ENCODE peak calls at places on chromosome 16, in five cellular contexts. One of them, this sample, is unnamed.

GRCh38 chr16:4402439-4403132 is 13.8 kb downstream of the CORO7 start:
- DNase-seq in tibial artery: no peak
- DNase-seq in GM10248: peak
- DNase-seq in mammary epithelial cell: peak
- DNase-seq in cardiac muscle cell: peak
- DNase-seq in this sample: peak

GRCh38 chr16:5504028-5504758 is 406.6 kb upstream of the EEF2KMT start:
- DNase-seq in GM10248: no peak
- DNase-seq in mammary epithelial cell: no peak
- DNase-seq in cardiac muscle cell: no peak
- DNase-seq in tibial artery: no peak
- DNase-seq in this sample: no peak

GRCh38 chr16:53743149-53743566 is 39.2 kb downstream of the FTO start:
- DNase-seq in tibial artery: no peak
- DNase-seq in cardiac muscle cell: no peak
- DNase-seq in GM10248: no peak
- DNase-seq in mammary epithelial cell: peak
- DNase-seq in this sample: no peak

GRCh38 chr16:71467810-71468209 is 5.8 kb upstream of the ZNF23 start:
- DNase-seq in cardiac muscle cell: peak
- DNase-seq in tibial artery: no peak
- DNase-seq in GM10248: peak
- DNase-seq in mammary epithelial cell: peak
- DNase-seq in this sample: no peak

GRCh38 chr16:87539113-87539512 is 46.3 kb upstream of the ZCCHC14 start:
- DNase-seq in tibial artery: no peak
- DNase-seq in mammary epithelial cell: no peak
- DNase-seq in GM10248: no peak
- DNase-seq in cardiac muscle cell: no peak
- DNase-seq in this sample: no peak

GRCh38 chr16:648071-648785 is 937 bp upstream of the WDR90 start:
- DNase-seq in cardiac muscle cell: peak
- DNase-seq in mammary epithelial cell: peak
- DNase-seq in tibial artery: no peak
- DNase-seq in GM10248: peak
- DNase-seq in this sample: no peak

GRCh38 chr16:21001262-21001661 is 100.7 kb downstream of the LYRM1 start:
- DNase-seq in GM10248: peak
- DNase-seq in tibial artery: no peak
- DNase-seq in cardiac muscle cell: peak
- DNase-seq in mammary epithelial cell: no peak
- DNase-seq in this sample: no peak

GRCh38 chr16:56961851-56962281 is at the start of gene CETP:
- DNase-seq in cardiac muscle cell: peak
- DNase-seq in GM10248: no peak
- DNase-seq in tibial artery: no peak
- DNase-seq in mammary epithelial cell: no peak
- DNase-seq in this sample: no peak

GRCh38 chr16:1614226-1615102 is 2.3 kb downstream of the CRAMP1 start:
- DNase-seq in GM10248: peak
- DNase-seq in tibial artery: no peak
- DNase-seq in cardiac muscle cell: peak
- DNase-seq in mammary epithelial cell: peak
- DNase-seq in this sample: peak

GRCh38 chr16:55100100-55100499 is 169.4 kb downstream of the IRX5 start:
- DNase-seq in mammary epithelial cell: no peak
- DNase-seq in GM10248: no peak
- DNase-seq in cardiac muscle cell: no peak
- DNase-seq in tibial artery: no peak
- DNase-seq in this sample: no peak

GRCh38 chr16:88826070-88826840 is 14.5 kb upstream of the APRT start:
- DNase-seq in tibial artery: no peak
- DNase-seq in GM10248: no peak
- DNase-seq in mammary epithelial cell: no peak
- DNase-seq in cardiac muscle cell: no peak
- DNase-seq in this sample: no peak

GRCh38 chr16:30585022-30585399 is 486 bp downstream of the ZNF785 start:
- DNase-seq in mammary epithelial cell: no peak
- DNase-seq in tibial artery: no peak
- DNase-seq in GM10248: no peak
- DNase-seq in cardiac muscle cell: no peak
- DNase-seq in this sample: no peak

GRCh38 chr16:57801856-57802634 is at the start of gene KIFC3:
- DNase-seq in tibial artery: peak
- DNase-seq in GM10248: peak
- DNase-seq in mammary epithelial cell: peak
- DNase-seq in cardiac muscle cell: peak
- DNase-seq in this sample: peak

GRCh38 chr16:17555176-17555575 is 84.4 kb upstream of the XYLT1 start:
- DNase-seq in mammary epithelial cell: peak
- DNase-seq in tibial artery: no peak
- DNase-seq in cardiac muscle cell: no peak
- DNase-seq in GM10248: no peak
- DNase-seq in this sample: no peak

GRCh38 chr16:49282690-49283375 is 1.2 kb upstream of the CBLN1 start:
- DNase-seq in GM10248: peak
- DNase-seq in tibial artery: no peak
- DNase-seq in cardiac muscle cell: peak
- DNase-seq in mammary epithelial cell: no peak
- DNase-seq in this sample: no peak

GRCh38 chr16:72455743-72456659 is 284.0 kb upstream of the PMFBP1 start:
- DNase-seq in cardiac muscle cell: no peak
- DNase-seq in mammary epithelial cell: peak
- DNase-seq in tibial artery: no peak
- DNase-seq in GM10248: no peak
- DNase-seq in this sample: no peak

GRCh38 chr16:85652431-85653221 is 36.1 kb downstream of the GINS2 start:
- DNase-seq in GM10248: no peak
- DNase-seq in cardiac muscle cell: peak
- DNase-seq in tibial artery: peak
- DNase-seq in mammary epithelial cell: no peak
- DNase-seq in this sample: peak

GRCh38 chr16:87153326-87153725 is 163.9 kb downstream of the C16orf95 start:
- DNase-seq in GM10248: no peak
- DNase-seq in tibial artery: no peak
- DNase-seq in mammary epithelial cell: no peak
- DNase-seq in cardiac muscle cell: no peak
- DNase-seq in this sample: no peak

GRCh38 chr16:49189286-49189685 is 92.4 kb downstream of the CBLN1 start:
- DNase-seq in cardiac muscle cell: no peak
- DNase-seq in mammary epithelial cell: peak
- DNase-seq in tibial artery: no peak
- DNase-seq in GM10248: no peak
- DNase-seq in this sample: no peak

GRCh38 chr16:4123617-4124300 is 7.5 kb upstream of the ADCY9 start:
- DNase-seq in GM10248: no peak
- DNase-seq in mammary epithelial cell: no peak
- DNase-seq in cardiac muscle cell: no peak
- DNase-seq in tibial artery: no peak
- DNase-seq in this sample: no peak

GRCh38 chr16:12186774-12187335 is 210.3 kb downstream of the SNX29 start:
- DNase-seq in tibial artery: no peak
- DNase-seq in cardiac muscle cell: no peak
- DNase-seq in mammary epithelial cell: peak
- DNase-seq in GM10248: no peak
- DNase-seq in this sample: no peak

GRCh38 chr16:12187939-12188673 is 211.6 kb downstream of the SNX29 start:
- DNase-seq in cardiac muscle cell: no peak
- DNase-seq in GM10248: no peak
- DNase-seq in mammary epithelial cell: no peak
- DNase-seq in tibial artery: no peak
- DNase-seq in this sample: no peak

GRCh38 chr16:12191102-12191501 is 214.6 kb downstream of the SNX29 start:
- DNase-seq in cardiac muscle cell: no peak
- DNase-seq in tibial artery: no peak
- DNase-seq in mammary epithelial cell: no peak
- DNase-seq in GM10248: no peak
- DNase-seq in this sample: no peak

GRCh38 chr16:12185563-12185962 is 209.0 kb downstream of the SNX29 start:
- DNase-seq in mammary epithelial cell: no peak
- DNase-seq in tibial artery: no peak
- DNase-seq in GM10248: no peak
- DNase-seq in cardiac muscle cell: no peak
- DNase-seq in this sample: no peak

DNA sequence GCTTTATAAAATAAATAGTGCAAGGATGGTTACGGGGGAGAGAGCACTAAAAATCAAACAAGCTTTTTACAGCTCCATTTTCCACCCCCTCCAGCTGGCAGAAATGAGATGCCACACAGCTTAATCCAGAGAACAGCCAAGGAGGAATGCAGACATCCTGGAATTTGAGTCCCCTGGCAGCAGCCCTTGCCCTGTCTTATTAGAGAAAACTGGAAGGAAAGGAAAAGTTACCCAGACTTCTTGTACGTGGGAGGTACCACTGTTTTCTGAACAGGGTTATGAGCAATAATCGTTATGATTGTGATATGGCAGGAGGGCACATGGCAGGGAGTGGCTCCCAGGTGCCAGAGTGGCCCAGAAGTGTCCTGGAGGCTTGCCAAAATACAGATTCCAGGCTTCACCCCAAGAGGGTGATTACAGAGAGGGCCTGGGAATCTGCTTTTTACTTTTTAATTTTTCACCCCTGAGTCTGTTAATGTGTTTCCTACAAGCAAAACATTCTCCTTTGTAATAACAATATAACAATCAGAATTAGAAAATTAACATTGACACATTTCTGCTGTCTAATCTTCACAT is 212.2 kb downstream of the SNX29 start:
- DNase-seq in cardiac muscle cell: no peak
- DNase-seq in tibial artery: no peak
- DNase-seq in GM10248: no peak
- DNase-seq in mammary epithelial cell: peak
- DNase-seq in this sample: no peak
- TF ChIP-seq CTCF in cardiac muscle cell: no peak
- TF ChIP-seq CTCF in tibial artery: no peak
- TF ChIP-seq CTCF in GM10248: no peak
- TF ChIP-seq CTCF in mammary epithelial cell: no peak
- TF ChIP-seq CTCF in this sample: no peak

DNA sequence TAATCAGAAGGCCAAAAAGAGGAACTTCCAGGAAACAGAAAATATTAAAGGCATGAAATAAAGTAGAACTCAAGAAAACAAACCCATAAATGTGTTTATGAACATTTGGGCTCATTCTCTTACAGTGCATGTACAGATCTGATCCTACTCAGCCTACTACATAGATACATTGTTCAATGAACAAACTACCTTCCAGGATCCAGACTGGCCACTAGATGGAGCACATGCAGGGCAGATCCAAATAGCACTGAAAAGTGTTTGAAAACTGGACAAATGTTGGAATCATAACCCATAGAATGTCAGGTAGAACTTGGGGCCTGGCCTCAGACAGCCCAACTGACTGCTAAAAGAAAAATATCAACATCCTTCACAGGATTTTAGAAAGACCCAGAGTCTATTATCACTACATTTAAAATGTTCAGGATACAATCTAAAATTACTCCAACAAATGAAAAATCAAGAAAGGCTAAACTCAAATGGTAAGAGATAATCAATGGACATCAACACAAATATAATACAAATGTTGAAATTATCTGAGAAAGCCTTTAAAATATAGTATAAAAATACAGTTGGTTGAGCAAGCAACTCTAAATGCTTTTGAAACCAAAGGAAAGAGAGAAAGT is 122.4 kb upstream of the NUDT7 start:
- DNase-seq in tibial artery: no peak
- DNase-seq in mammary epithelial cell: peak
- DNase-seq in cardiac muscle cell: peak
- DNase-seq in GM10248: peak
- DNase-seq in this sample: no peak
- TF ChIP-seq CTCF in tibial artery: peak
- TF ChIP-seq CTCF in mammary epithelial cell: peak
- TF ChIP-seq CTCF in cardiac muscle cell: peak
- TF ChIP-seq CTCF in GM10248: peak
- TF ChIP-seq CTCF in this sample: peak

GRCh38 chr16:11612110-11612981 is 25.6 kb upstream of the LITAF start:
- DNase-seq in mammary epithelial cell: peak
- DNase-seq in tibial artery: no peak
- DNase-seq in cardiac muscle cell: no peak
- DNase-seq in GM10248: peak
- DNase-seq in this sample: no peak
- TF ChIP-seq CTCF in mammary epithelial cell: no peak
- TF ChIP-seq CTCF in tibial artery: no peak
- TF ChIP-seq CTCF in cardiac muscle cell: no peak
- TF ChIP-seq CTCF in GM10248: no peak
- TF ChIP-seq CTCF in this sample: no peak

DNA sequence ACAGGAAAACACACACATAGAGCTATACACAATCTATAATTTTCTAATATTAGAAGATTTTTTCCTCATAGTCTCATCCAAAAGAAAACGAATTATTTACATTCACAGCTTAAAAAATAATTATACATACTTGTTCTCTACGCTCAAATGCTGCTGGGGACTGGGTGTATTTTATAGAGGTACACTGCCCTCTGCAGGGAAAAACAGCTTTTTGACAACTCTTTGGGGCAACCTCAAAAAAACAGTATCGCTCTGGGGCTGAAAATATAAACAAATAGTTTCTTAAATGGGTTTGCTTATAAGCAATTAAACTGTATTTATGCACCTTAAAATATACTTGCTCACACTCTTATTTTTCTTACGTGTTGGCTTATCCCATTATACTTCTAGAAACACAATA is 261.8 kb upstream of the PSMD7 start:
- DNase-seq in mammary epithelial cell: peak
- DNase-seq in tibial artery: no peak
- DNase-seq in cardiac muscle cell: peak
- DNase-seq in GM10248: peak
- DNase-seq in this sample: no peak
- TF ChIP-seq CTCF in mammary epithelial cell: peak
- TF ChIP-seq CTCF in tibial artery: peak
- TF ChIP-seq CTCF in cardiac muscle cell: peak
- TF ChIP-seq CTCF in GM10248: peak
- TF ChIP-seq CTCF in this sample: peak

DNA sequence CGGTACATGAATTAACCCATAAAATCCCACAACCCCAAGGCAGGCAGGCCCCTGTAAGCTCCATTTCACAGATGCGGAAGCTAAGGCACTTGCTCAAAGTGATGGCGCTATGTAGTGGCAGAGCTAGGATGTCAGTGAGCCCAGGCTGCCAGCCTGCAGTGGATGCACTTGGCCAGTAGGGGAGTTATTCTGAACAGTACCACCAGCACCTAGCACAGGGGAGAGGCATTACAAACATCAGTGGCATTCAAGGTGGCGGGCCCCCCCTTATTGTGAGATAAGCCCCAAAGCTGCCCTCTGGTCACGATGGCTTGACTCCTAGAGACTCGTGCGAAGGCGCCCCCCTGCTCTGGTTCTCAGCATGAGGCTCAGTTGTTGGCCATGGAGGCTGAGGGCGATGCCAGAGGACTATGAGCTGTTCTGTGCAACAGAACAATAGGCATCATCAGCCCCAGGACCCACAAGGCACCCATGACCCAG is 33.8 kb downstream of the GTF3C1 start:
- DNase-seq in mammary epithelial cell: peak
- DNase-seq in tibial artery: no peak
- DNase-seq in GM10248: peak
- DNase-seq in cardiac muscle cell: peak
- DNase-seq in this sample: no peak
- TF ChIP-seq CTCF in mammary epithelial cell: peak
- TF ChIP-seq CTCF in tibial artery: no peak
- TF ChIP-seq CTCF in GM10248: peak
- TF ChIP-seq CTCF in cardiac muscle cell: peak
- TF ChIP-seq CTCF in this sample: no peak

This sample was measured in uterus.